ENCODE peak calls at places on chromosomes 2 and 18, in four cellular contexts. One of them, this sample, is unnamed. For H3K27me3, the result is how much of the 10 kb centered on the place peaks cover.

GRCh38 chr2:118417417-118418125 is 329.3 kb downstream of the INSIG2 start:
- DNase-seq in adrenal gland: no peak
- DNase-seq in cardiac muscle cell: no peak
- DNase-seq in brain microvascular endothelial cell: peak
- DNase-seq in this sample: no peak

GRCh38 chr2:215828528-215829184 is 184.7 kb downstream of the MREG start:
- DNase-seq in adrenal gland: peak
- DNase-seq in cardiac muscle cell: peak
- DNase-seq in brain microvascular endothelial cell: peak
- DNase-seq in this sample: peak

GRCh38 chr2:71803398-71803797 is 344.3 kb downstream of the CYP26B1 start:
- DNase-seq in brain microvascular endothelial cell: no peak
- DNase-seq in cardiac muscle cell: no peak
- DNase-seq in adrenal gland: no peak
- DNase-seq in this sample: peak

GRCh38 chr2:73232471-73233153 is 427 bp downstream of the PRADC1 start:
- DNase-seq in adrenal gland: peak
- DNase-seq in brain microvascular endothelial cell: no peak
- DNase-seq in cardiac muscle cell: no peak
- DNase-seq in this sample: peak

GRCh38 chr2:30336978-30337841 is 105.9 kb downstream of the LBH start:
- DNase-seq in adrenal gland: no peak
- DNase-seq in cardiac muscle cell: no peak
- DNase-seq in brain microvascular endothelial cell: no peak
- DNase-seq in this sample: no peak

GRCh38 chr2:154263206-154263605 is 391.5 kb downstream of the GALNT13 start:
- DNase-seq in adrenal gland: no peak
- DNase-seq in brain microvascular endothelial cell: no peak
- DNase-seq in cardiac muscle cell: no peak
- DNase-seq in this sample: no peak

GRCh38 chr2:102737435-102737834 is 24.4 kb upstream of the TMEM182 start:
- DNase-seq in adrenal gland: no peak
- DNase-seq in cardiac muscle cell: no peak
- DNase-seq in brain microvascular endothelial cell: no peak
- DNase-seq in this sample: no peak

GRCh38 chr2:216858312-216858711 is 1.6 kb downstream of the TNP1 start:
- DNase-seq in adrenal gland: no peak
- DNase-seq in brain microvascular endothelial cell: no peak
- DNase-seq in cardiac muscle cell: no peak
- DNase-seq in this sample: no peak

GRCh38 chr2:6372317-6372903 is 493.3 kb downstream of the CMPK2 start:
- DNase-seq in cardiac muscle cell: no peak
- DNase-seq in adrenal gland: no peak
- DNase-seq in brain microvascular endothelial cell: peak
- DNase-seq in this sample: peak

GRCh38 chr2:70964596-70965386 is 13.6 kb upstream of the ANKRD53 start:
- DNase-seq in adrenal gland: peak
- DNase-seq in brain microvascular endothelial cell: no peak
- DNase-seq in cardiac muscle cell: peak
- DNase-seq in this sample: peak

GRCh38 chr18:62525611-62526010 is 2.8 kb downstream of the ZCCHC2 start:
- DNase-seq in cardiac muscle cell: no peak
- DNase-seq in adrenal gland: no peak
- DNase-seq in brain microvascular endothelial cell: no peak
- DNase-seq in this sample: no peak

GRCh38 chr2:7880561-7880960 is 801.3 kb upstream of the ID2 start:
- DNase-seq in cardiac muscle cell: no peak
- DNase-seq in brain microvascular endothelial cell: no peak
- DNase-seq in adrenal gland: no peak
- DNase-seq in this sample: no peak

GRCh38 chr18:13703899-13704298 is 22.5 kb downstream of the FAM210A start:
- DNase-seq in adrenal gland: no peak
- DNase-seq in cardiac muscle cell: no peak
- DNase-seq in brain microvascular endothelial cell: no peak
- DNase-seq in this sample: peak

GRCh38 chr2:32901313-32901712 is 45.4 kb upstream of the LTBP1 start:
- DNase-seq in adrenal gland: no peak
- DNase-seq in brain microvascular endothelial cell: no peak
- DNase-seq in cardiac muscle cell: no peak
- DNase-seq in this sample: no peak

GRCh38 chr2:146927080-146927714 is 917.6 kb upstream of the ACVR2A start:
- DNase-seq in cardiac muscle cell: peak
- DNase-seq in brain microvascular endothelial cell: peak
- DNase-seq in adrenal gland: peak
- DNase-seq in this sample: no peak

GRCh38 chr2:54602736-54603322 is 120.6 kb upstream of the EML6 start:
- DNase-seq in adrenal gland: no peak
- DNase-seq in cardiac muscle cell: no peak
- DNase-seq in brain microvascular endothelial cell: no peak
- DNase-seq in this sample: no peak

GRCh38 chr18:47775961-47776360 is 154.5 kb downstream of the SMAD2 start:
- DNase-seq in cardiac muscle cell: peak
- DNase-seq in brain microvascular endothelial cell: no peak
- DNase-seq in adrenal gland: peak
- DNase-seq in this sample: no peak

GRCh38 chr2:204885747-204886146 is 340.5 kb downstream of the PARD3B start:
- DNase-seq in adrenal gland: no peak
- DNase-seq in cardiac muscle cell: peak
- DNase-seq in brain microvascular endothelial cell: no peak
- DNase-seq in this sample: no peak

GRCh38 chr2:201580486-201580885 is 62.8 kb downstream of the TMEM237 start:
- DNase-seq in adrenal gland: peak
- DNase-seq in brain microvascular endothelial cell: peak
- DNase-seq in cardiac muscle cell: peak
- DNase-seq in this sample: peak

GRCh38 chr2:46655551-46656436 is 176.4 kb downstream of the TMEM247 start:
- DNase-seq in cardiac muscle cell: peak
- DNase-seq in brain microvascular endothelial cell: no peak
- DNase-seq in adrenal gland: no peak
- DNase-seq in this sample: no peak

GRCh38 chr2:51301376-51301775 is 269.4 kb upstream of the NRXN1 start:
- DNase-seq in cardiac muscle cell: no peak
- DNase-seq in brain microvascular endothelial cell: no peak
- DNase-seq in adrenal gland: no peak
- DNase-seq in this sample: no peak

GRCh38 chr2:113712941-113713340 is 43.5 kb downstream of the SLC35F5 start:
- DNase-seq in brain microvascular endothelial cell: no peak
- DNase-seq in cardiac muscle cell: no peak
- DNase-seq in adrenal gland: no peak
- DNase-seq in this sample: no peak

GRCh38 chr18:7676253-7676873 is 109.2 kb downstream of the PTPRM start:
- DNase-seq in adrenal gland: no peak
- DNase-seq in brain microvascular endothelial cell: no peak
- DNase-seq in cardiac muscle cell: no peak
- DNase-seq in this sample: no peak

GRCh38 chr2:148528356-148529064 is 116.0 kb upstream of the EPC2 start:
- DNase-seq in cardiac muscle cell: no peak
- DNase-seq in brain microvascular endothelial cell: no peak
- DNase-seq in adrenal gland: no peak
- DNase-seq in this sample: no peak

GRCh38 chr2:54041135-54041534 is 70.3 kb upstream of the PSME4 start:
- DNase-seq in adrenal gland: no peak
- DNase-seq in cardiac muscle cell: no peak
- DNase-seq in brain microvascular endothelial cell: no peak
- DNase-seq in this sample: no peak

GRCh38 chr2:205681836-205682238 is 464 bp upstream of the NRP2 start:
- DNase-seq in cardiac muscle cell: peak
- DNase-seq in adrenal gland: no peak
- DNase-seq in brain microvascular endothelial cell: no peak
- DNase-seq in this sample: peak

GRCh38 chr2:233091595-233092375 is 31.6 kb downstream of the INPP5D start:
- DNase-seq in brain microvascular endothelial cell: no peak
- DNase-seq in cardiac muscle cell: peak
- DNase-seq in adrenal gland: no peak
- DNase-seq in this sample: no peak

GRCh38 chr2:208034503-208035140 is 9.3 kb upstream of the PLEKHM3 start:
- DNase-seq in adrenal gland: no peak
- DNase-seq in cardiac muscle cell: no peak
- DNase-seq in brain microvascular endothelial cell: no peak
- DNase-seq in this sample: no peak

GRCh38 chr18:79396431-79397287 is 929 bp downstream of the NFATC1 start:
- DNase-seq in adrenal gland: no peak
- DNase-seq in brain microvascular endothelial cell: no peak
- DNase-seq in cardiac muscle cell: peak
- DNase-seq in this sample: no peak

GRCh38 chr2:239245872-239246701 is 154.7 kb downstream of the HDAC4 start:
- DNase-seq in cardiac muscle cell: no peak
- DNase-seq in brain microvascular endothelial cell: no peak
- DNase-seq in adrenal gland: peak
- DNase-seq in this sample: no peak

GRCh38 chr2:100269889-100270288 is 52.4 kb downstream of the LONRF2 start:
- DNase-seq in cardiac muscle cell: no peak
- DNase-seq in brain microvascular endothelial cell: no peak
- DNase-seq in adrenal gland: peak
- DNase-seq in this sample: no peak

GRCh38 chr2:124254621-124255020 is 229.5 kb downstream of the CNTNAP5 start:
- DNase-seq in adrenal gland: no peak
- DNase-seq in cardiac muscle cell: peak
- DNase-seq in brain microvascular endothelial cell: peak
- DNase-seq in this sample: no peak

GRCh38 chr2:28321426-28321825 is 71.2 kb upstream of the FOSL2 start:
- DNase-seq in cardiac muscle cell: no peak
- DNase-seq in brain microvascular endothelial cell: peak
- DNase-seq in adrenal gland: no peak
- DNase-seq in this sample: peak

GRCh38 chr2:229849073-229849472 is 72.7 kb downstream of the TRIP12 start:
- DNase-seq in cardiac muscle cell: no peak
- DNase-seq in adrenal gland: no peak
- DNase-seq in brain microvascular endothelial cell: no peak
- DNase-seq in this sample: no peak

GRCh38 chr2:241853651-241854341 is 4.9 kb downstream of the PDCD1 start:
- DNase-seq in adrenal gland: peak
- DNase-seq in brain microvascular endothelial cell: peak
- DNase-seq in cardiac muscle cell: no peak
- DNase-seq in this sample: peak

GRCh38 chr2:160630801-160631590 is 137.4 kb upstream of the RBMS1 start:
- DNase-seq in adrenal gland: no peak
- DNase-seq in cardiac muscle cell: peak
- DNase-seq in brain microvascular endothelial cell: no peak
- DNase-seq in this sample: no peak

GRCh38 chr2:107290041-107290440 is 404.1 kb upstream of the ST6GAL2 start:
- DNase-seq in adrenal gland: no peak
- DNase-seq in cardiac muscle cell: no peak
- DNase-seq in brain microvascular endothelial cell: no peak
- DNase-seq in this sample: no peak

GRCh38 chr2:138956116-138956515 is 175.9 kb upstream of the NXPH2 start:
- DNase-seq in brain microvascular endothelial cell: no peak
- DNase-seq in cardiac muscle cell: no peak
- DNase-seq in adrenal gland: no peak
- DNase-seq in this sample: no peak
- H3K27me3 ChIP-seq in brain microvascular endothelial cell: under half
- H3K27me3 ChIP-seq in cardiac muscle cell: under half
- H3K27me3 ChIP-seq in adrenal gland: under half
- H3K27me3 ChIP-seq in this sample: under half

DNA sequence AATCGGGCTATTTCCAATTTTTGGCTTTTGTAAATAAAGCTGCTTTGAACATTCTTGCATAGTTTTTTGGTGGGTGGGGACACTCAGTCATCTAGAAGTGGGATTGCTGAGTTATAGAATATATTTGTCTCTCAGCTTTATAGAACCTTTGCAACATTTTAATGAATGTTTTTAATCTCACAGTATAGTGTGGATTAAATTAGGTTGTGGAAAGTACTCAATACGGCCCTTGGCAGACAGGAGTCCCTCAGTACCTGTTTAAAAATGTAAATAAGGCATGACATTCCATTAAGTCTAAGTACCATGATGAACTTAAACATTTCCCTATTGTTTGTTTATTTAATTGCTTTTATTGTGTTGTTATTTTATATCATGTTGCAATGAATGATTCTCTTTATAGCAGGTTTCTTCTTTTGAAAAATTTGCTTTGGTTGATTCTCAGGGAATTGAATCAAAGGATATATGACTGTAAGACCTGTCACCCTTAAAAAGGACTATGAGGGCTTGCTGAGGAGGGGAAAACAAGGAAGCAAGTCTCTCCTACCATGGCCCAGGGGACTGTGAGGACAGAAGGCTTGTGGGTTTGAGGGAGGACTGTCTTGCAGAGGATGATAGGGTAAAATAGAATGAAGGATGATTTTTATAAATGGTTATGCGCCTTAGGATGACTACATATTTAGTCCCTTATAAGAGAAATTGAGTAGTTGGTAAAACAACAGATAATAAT is 165.1 kb downstream of the RPIA start:
- DNase-seq in cardiac muscle cell: no peak
- DNase-seq in brain microvascular endothelial cell: no peak
- DNase-seq in adrenal gland: no peak
- DNase-seq in this sample: no peak
- H3K4me3 ChIP-seq in cardiac muscle cell: no peak
- H3K4me3 ChIP-seq in brain microvascular endothelial cell: no peak
- H3K4me3 ChIP-seq in adrenal gland: no peak
- H3K4me3 ChIP-seq in this sample: no peak

GRCh38 chr2:17085803-17086202 is 420.2 kb upstream of the CYRIA start:
- DNase-seq in adrenal gland: no peak
- DNase-seq in cardiac muscle cell: no peak
- DNase-seq in brain microvascular endothelial cell: no peak
- DNase-seq in this sample: no peak
- H3K27me3 ChIP-seq in adrenal gland: under half
- H3K27me3 ChIP-seq in cardiac muscle cell: under half
- H3K27me3 ChIP-seq in brain microvascular endothelial cell: under half
- H3K27me3 ChIP-seq in this sample: under half

DNA sequence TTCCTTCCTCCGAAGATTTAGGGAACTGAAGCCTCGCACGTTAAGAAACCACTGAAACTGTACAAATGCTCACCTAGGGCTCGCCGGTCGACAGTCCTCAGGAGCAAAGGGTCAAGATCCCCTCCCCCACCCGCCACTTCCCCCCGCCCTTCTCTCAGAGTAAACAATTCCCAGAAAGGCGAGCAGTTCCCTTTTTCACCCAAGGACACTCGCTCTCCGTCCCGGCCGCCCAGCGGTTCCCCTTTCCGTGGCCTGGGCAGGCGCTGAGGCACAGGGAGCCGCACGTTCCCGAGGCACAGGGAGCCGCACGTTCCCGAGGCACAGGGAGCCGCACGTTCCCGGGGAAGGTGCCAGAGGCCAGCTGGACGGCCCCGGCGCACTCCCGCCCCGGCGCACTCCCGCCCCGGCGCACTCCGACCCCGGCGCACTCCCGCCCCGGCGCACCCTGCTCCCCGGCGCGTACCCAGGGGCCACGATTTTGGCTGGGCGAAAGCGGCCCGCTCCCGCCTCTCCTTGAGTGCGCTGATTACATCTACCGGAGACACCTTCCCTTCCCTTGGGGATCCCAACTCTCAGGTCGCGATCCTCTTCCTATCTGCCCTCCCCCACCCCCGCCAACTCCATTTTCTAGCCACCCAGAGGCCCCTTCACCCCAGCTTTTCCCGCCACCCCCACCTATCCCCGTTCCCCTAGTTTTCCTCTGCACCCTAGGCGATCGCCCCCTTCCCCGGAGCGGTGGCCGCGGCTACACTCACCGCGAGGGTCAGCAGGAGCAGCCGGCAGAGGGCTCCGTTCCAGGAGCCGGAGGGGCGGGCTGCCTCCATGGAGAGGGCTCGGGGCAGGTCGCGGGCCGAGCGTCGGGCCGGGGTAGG is 837 bp downstream of the DSC2 start:
- DNase-seq in cardiac muscle cell: peak
- DNase-seq in adrenal gland: peak
- DNase-seq in brain microvascular endothelial cell: no peak
- DNase-seq in this sample: no peak
- H3K4me3 ChIP-seq in cardiac muscle cell: peak
- H3K4me3 ChIP-seq in adrenal gland: peak
- H3K4me3 ChIP-seq in brain microvascular endothelial cell: peak
- H3K4me3 ChIP-seq in this sample: peak

GRCh38 chr2:66575625-66576371 is 140.9 kb downstream of the MEIS1 start:
- DNase-seq in adrenal gland: peak
- DNase-seq in cardiac muscle cell: peak
- DNase-seq in brain microvascular endothelial cell: no peak
- DNase-seq in this sample: peak
- H3K27me3 ChIP-seq in adrenal gland: under half
- H3K27me3 ChIP-seq in cardiac muscle cell: under half
- H3K27me3 ChIP-seq in brain microvascular endothelial cell: under half
- H3K27me3 ChIP-seq in this sample: under half

This sample was measured in SJSA1.